ENCODE peak calls at places on chromosomes 2 and 18, in six cellular contexts. Z is ureter; J is RPMI8226; U is stimulated activated CD4-positive, alpha-beta T cell treated with anti-CD3 and anti-CD28 coated beads, Interleukin-4, amount 100 ng/mL, for 48 hours; P is GM23248; L is cerebellum. K is an unnamed sample.

GRCh38 chr2:158795110-158795924 is at the start of gene DAPL1:
- DNase-seq in P (no peak), U (no peak), L (no peak), J (no peak), Z (no peak), K (no peak)

GRCh38 chr2:182559623-182560022 is 132.8 kb upstream of the PDE1A start:
- DNase-seq in U (no peak), P (peak), L (no peak), Z (no peak), J (no peak), K (peak)

GRCh38 chr2:147524912-147525311 is 319.9 kb upstream of the ACVR2A start:
- DNase-seq in U (no peak), J (no peak), L (no peak), P (no peak), Z (no peak), K (no peak)

GRCh38 chr2:227906991-227907390 is 35.6 kb downstream of the DAW1 start:
- DNase-seq in Z (no peak), P (no peak), L (no peak), J (no peak), U (no peak), K (no peak)

GRCh38 chr18:55672574-55673361 is 84.8 kb upstream of the TCF4 start:
- DNase-seq in L (peak), P (peak), Z (no peak), U (no peak), J (no peak), K (no peak)

GRCh38 chr2:143939976-143940375 is 579.9 kb downstream of the ZEB2 start:
- DNase-seq in Z (no peak), U (no peak), L (no peak), J (no peak), P (peak), K (no peak)

GRCh38 chr2:169664978-169665930 is 29.0 kb downstream of the CFAP210 start:
- DNase-seq in U (no peak), L (no peak), J (no peak), P (peak), Z (no peak), K (peak)

GRCh38 chr18:7079231-7079630 is 38.4 kb downstream of the LAMA1 start:
- DNase-seq in U (no peak), L (no peak), J (no peak), P (no peak), Z (no peak), K (no peak)

GRCh38 chr2:16508061-16508851 is 157.4 kb downstream of the CYRIA start:
- DNase-seq in P (peak), L (peak), Z (no peak), U (no peak), J (peak), K (no peak)

GRCh38 chr2:175187378-175187777 is 5.9 kb upstream of the ATP5MC3 start:
- DNase-seq in P (peak), U (no peak), Z (no peak), J (peak), L (no peak), K (peak)

K was measured in EL.